ENCODE peak calls at places on chromosomes 1 and 21, in seven cellular contexts. E, B, D, N, Z, R and M are unnamed samples.

GRCh38 chr1:58515794-58516401 is 30.6 kb downstream of the OMA1 start:
- DNase-seq in E (peak), B (peak), D (peak), N (peak), Z (peak), R (peak), M (peak)

GRCh38 chr1:230682882-230683610 is 30.9 kb downstream of the AGT start:
- DNase-seq in E (no peak), B (no peak), D (no peak), N (no peak), Z (no peak), R (no peak), M (no peak)

GRCh38 chr1:12600880-12601633 is 17.0 kb downstream of the DHRS3 start:
- DNase-seq in E (peak), B (peak), D (peak), N (peak), Z (no peak), R (no peak), M (no peak)

GRCh38 chr1:61157420-61157987 is 75.1 kb downstream of the NFIA start:
- DNase-seq in E (no peak), B (no peak), D (no peak), N (no peak), Z (no peak), R (no peak), M (no peak)

GRCh38 chr1:163068716-163069115 is 445 bp upstream of the RGS4 start:
- DNase-seq in E (no peak), B (no peak), D (no peak), N (no peak), Z (no peak), R (no peak), M (no peak)

GRCh38 chr21:45971487-45972352 is 9.8 kb upstream of the COL6A1 start:
- DNase-seq in E (no peak), B (no peak), D (no peak), N (no peak), Z (no peak), R (peak), M (no peak)

GRCh38 chr21:42532466-42533181 is 19.0 kb downstream of the SLC37A1 start:
- DNase-seq in E (peak), B (no peak), D (no peak), N (no peak), Z (no peak), R (no peak), M (peak)

GRCh38 chr1:43851561-43852338 is 81.9 kb upstream of the ARTN start:
- DNase-seq in E (no peak), B (no peak), D (no peak), N (no peak), Z (no peak), R (no peak), M (no peak)

GRCh38 chr1:233244183-233244582 is 51.3 kb downstream of the PCNX2 start:
- DNase-seq in E (no peak), B (no peak), D (no peak), N (no peak), Z (no peak), R (no peak), M (no peak)

GRCh38 chr1:55035904-55036303 is 3.4 kb upstream of the PCSK9 start:
- DNase-seq in E (no peak), B (no peak), D (no peak), N (no peak), Z (no peak), R (no peak), M (no peak)

GRCh38 chr1:58722967-58723366 is 23.1 kb upstream of the MYSM1 start:
- DNase-seq in E (no peak), B (no peak), D (no peak), N (no peak), Z (no peak), R (no peak), M (no peak)

GRCh38 chr1:86552376-86552775 is 5.5 kb downstream of the CLCA4 start:
- DNase-seq in E (no peak), B (no peak), D (no peak), N (no peak), Z (no peak), R (no peak), M (no peak)

GRCh38 chr1:114668784-114669561 is 876 bp downstream of the DENND2C start:
- DNase-seq in E (no peak), B (no peak), D (peak), N (no peak), Z (no peak), R (no peak), M (no peak)

GRCh38 chr1:84407524-84408318 is 9.4 kb downstream of the DNASE2B start:
- DNase-seq in E (no peak), B (no peak), D (no peak), N (no peak), Z (no peak), R (no peak), M (no peak)

GRCh38 chr1:236907205-236907604 is 97.0 kb downstream of the MT1HL1 start:
- DNase-seq in E (no peak), B (no peak), D (peak), N (no peak), Z (no peak), R (no peak), M (no peak)

GRCh38 chr1:38701088-38701487 is 158.5 kb downstream of the RRAGC start:
- DNase-seq in E (no peak), B (no peak), D (no peak), N (no peak), Z (no peak), R (no peak), M (no peak)

GRCh38 chr21:16570196-16570595 is 840.4 kb downstream of the USP25 start:
- DNase-seq in E (no peak), B (no peak), D (no peak), N (no peak), Z (no peak), R (no peak), M (no peak)